ENCODE peak calls at places on chromosomes 1 and 21, in nine cellular contexts. Q, O, X, I, T, S, P, B and E are unnamed samples.

GRCh38 chr1:46556822-46557221 is 5.4 kb upstream of the KNCN start:
- DNase-seq in Q (no peak), O (no peak), X (no peak), I (peak; percentile 54), T (no peak), S (peak; percentile 49), P (peak; percentile 52), B (no peak), E (no peak)

GRCh38 chr1:85134583-85135455 is 66.0 kb downstream of the SYDE2 start:
- DNase-seq in Q (no peak), O (no peak), X (no peak), I (peak; percentile 11), T (no peak), S (peak; percentile 54), P (no peak), B (no peak), E (peak; percentile 50)

GRCh38 chr1:206049293-206049692 is 3.7 kb upstream of the RHEX start:
- DNase-seq in Q (no peak), O (no peak), X (no peak), I (no peak), T (no peak), S (no peak), P (no peak), B (no peak), E (no peak)

GRCh38 chr1:156062189-156062588 is 1.2 kb downstream of the RAB25 start:
- DNase-seq in Q (no peak), O (no peak), X (no peak), I (no peak), T (peak; percentile 57), S (no peak), P (peak; percentile 38), B (peak; percentile 40), E (no peak)

GRCh38 chr1:215661033-215661432 is 93.9 kb downstream of the KCTD3 start:
- DNase-seq in Q (no peak), O (no peak), X (no peak), I (no peak), T (no peak), S (no peak), P (no peak), B (no peak), E (no peak)

GRCh38 chr1:161195171-161195570 is 3.7 kb downstream of the ADAMTS4 start:
- DNase-seq in Q (no peak), O (no peak), X (no peak), I (no peak), T (no peak), S (no peak), P (no peak), B (no peak), E (no peak)

GRCh38 chr21:46295177-46295711 is 9.1 kb downstream of the YBEY start:
- DNase-seq in Q (no peak), O (no peak), X (peak; percentile 28), I (peak; percentile 43), T (peak; percentile 73), S (no peak), P (peak; percentile 46), B (no peak), E (no peak)

GRCh38 chr1:196152975-196153374 is 455.3 kb downstream of the KCNT2 start:
- DNase-seq in Q (no peak), O (no peak), X (no peak), I (peak; percentile 1), T (no peak), S (no peak), P (no peak), B (no peak), E (no peak)

GRCh38 chr1:56576880-56577858 is 2.2 kb downstream of the PLPP3 start:
- DNase-seq in Q (peak; percentile 36), O (no peak), X (peak; percentile 73), I (peak; percentile 67), T (peak; percentile 59), S (peak; percentile 62), P (peak; percentile 24), B (no peak), E (no peak)

GRCh38 chr21:25636727-25637126 is 2.3 kb upstream of the JAM2 start:
- DNase-seq in Q (no peak), O (no peak), X (no peak), I (no peak), T (no peak), S (no peak), P (no peak), B (no peak), E (no peak)

GRCh38 chr1:155218854-155219591 is 10.5 kb downstream of the MTX1 start:
- DNase-seq in Q (peak; percentile 84), O (peak; percentile 67), X (peak; percentile 78), I (peak; percentile 78), T (peak; percentile 84), S (peak; percentile 83), P (peak; percentile 66), B (no peak), E (no peak)

GRCh38 chr1:233172201-233172600 is 123.3 kb downstream of the PCNX2 start:
- DNase-seq in Q (peak; percentile 12), O (no peak), X (no peak), I (peak; percentile 67), T (no peak), S (peak; percentile 47), P (peak; percentile 36), B (no peak), E (peak; percentile 16)

GRCh38 chr1:177943999-177944672 is 25.7 kb downstream of the SEC16B start:
- DNase-seq in Q (no peak), O (no peak), X (no peak), I (peak; percentile 41), T (no peak), S (no peak), P (no peak), B (no peak), E (no peak)

GRCh38 chr21:14630556-14631069 is 84.5 kb upstream of the SAMSN1 start:
- DNase-seq in Q (no peak), O (no peak), X (no peak), I (no peak), T (no peak), S (no peak), P (no peak), B (no peak), E (no peak)

GRCh38 chr1:156444407-156445001 is 56.1 kb downstream of the MEF2D start:
- DNase-seq in Q (no peak), O (no peak), X (peak; percentile 83), I (peak; percentile 27), T (peak; percentile 84), S (no peak), P (peak; percentile 24), B (no peak), E (no peak)

GRCh38 chr21:35971824-35972223 is 88.5 kb downstream of the SETD4 start:
- DNase-seq in Q (no peak), O (no peak), X (no peak), I (no peak), T (no peak), S (no peak), P (no peak), B (no peak), E (no peak)

GRCh38 chr1:79497193-79497773 is 490.8 kb upstream of the ADGRL4 start:
- DNase-seq in Q (no peak), O (no peak), X (peak; percentile 54), I (peak; percentile 57), T (peak; percentile 56), S (peak; percentile 65), P (peak; percentile 29), B (no peak), E (no peak)

DNA sequence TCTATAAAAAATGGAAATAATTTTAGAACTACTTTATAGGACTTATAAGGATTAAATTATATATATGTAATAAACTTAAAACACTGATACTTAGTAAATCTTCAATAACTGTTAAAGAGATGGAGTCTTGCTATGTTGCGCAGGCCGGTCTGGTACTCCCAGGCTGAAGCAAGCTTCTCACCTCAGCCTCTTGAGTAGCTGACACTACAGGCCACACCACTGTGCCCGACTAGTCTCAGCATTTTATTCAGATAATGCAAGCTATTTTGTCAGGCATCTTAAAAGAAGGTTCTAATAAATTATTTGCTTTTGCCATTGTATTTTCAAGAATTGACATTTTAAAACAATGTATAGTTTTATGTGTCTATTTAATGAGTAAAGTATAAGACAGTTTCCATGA is 20.8 kb downstream of the CNST start:
- DNase-seq in Q (no peak), O (no peak), X (no peak), I (no peak), T (no peak), S (no peak), P (no peak), B (no peak), E (no peak)
- H3K4me3 ChIP-seq in Q (no peak overlapping the region), O (no peak overlapping the region), X (no peak overlapping the region), I (no peak overlapping the region), T (no peak overlapping the region), S (no peak overlapping the region), P (no peak overlapping the region), B (no peak overlapping the region), E (no peak overlapping the region)

GRCh38 chr1:82091729-82092128 is 291.0 kb downstream of the ADGRL2 start:
- DNase-seq in Q (peak; percentile 29), O (no peak), X (no peak), I (peak; percentile 51), T (no peak), S (peak; percentile 61), P (peak; percentile 14), B (no peak), E (no peak)
- TF ChIP-seq CTCF in Q (no peak), O (no peak), X (peak; percentile 24), I (peak; percentile 8), T (peak; percentile 71), S (no peak), P (no peak), B (no peak), E (no peak)

DNA sequence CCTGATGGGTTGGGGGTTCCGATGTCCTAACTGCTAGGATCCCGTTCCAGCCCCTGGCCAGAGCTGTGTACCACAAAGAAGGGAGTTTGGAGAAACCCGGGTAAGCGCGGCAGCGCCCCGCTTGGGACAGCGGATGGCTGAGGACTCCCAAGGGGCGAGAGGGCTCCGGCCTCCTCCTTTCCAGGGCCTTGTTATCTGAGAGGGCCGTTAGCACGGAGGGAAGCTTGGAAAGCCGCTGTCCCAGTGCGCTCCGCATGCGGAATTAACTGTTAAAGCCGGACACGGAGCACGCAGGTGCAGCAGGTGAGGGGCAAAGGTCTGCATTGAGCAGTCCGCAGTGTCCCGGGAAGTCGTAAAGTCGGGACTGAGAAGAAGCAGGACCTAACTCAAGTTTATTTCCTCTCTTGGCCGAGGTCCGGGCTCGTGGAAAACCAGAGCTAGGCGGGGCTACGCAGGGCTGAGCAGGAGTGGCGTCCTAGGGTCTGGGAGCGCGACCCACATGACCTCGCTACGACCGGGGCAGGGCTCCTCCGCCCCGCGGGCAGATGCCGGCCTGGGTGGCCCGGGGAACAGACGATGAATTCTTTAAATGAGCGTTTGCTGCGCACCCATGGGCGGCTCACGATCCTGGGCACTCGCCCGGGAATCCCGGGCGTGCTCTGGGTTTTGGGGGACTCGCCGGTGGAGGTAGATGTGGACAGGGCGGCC is 4.5 kb downstream of the LHX4 start:
- DNase-seq in Q (no peak), O (no peak), X (peak; percentile 87), I (no peak), T (peak; percentile 86), S (no peak), P (no peak), B (no peak), E (no peak)
- H3K4me3 ChIP-seq in Q (no peak overlapping the region), O (no peak overlapping the region), X (peak overlapping the region; percentile 29), I (no peak overlapping the region), T (peak overlapping the region; percentile 68), S (no peak overlapping the region), P (no peak overlapping the region), B (peak overlapping the region; percentile 16), E (no peak overlapping the region)

DNA sequence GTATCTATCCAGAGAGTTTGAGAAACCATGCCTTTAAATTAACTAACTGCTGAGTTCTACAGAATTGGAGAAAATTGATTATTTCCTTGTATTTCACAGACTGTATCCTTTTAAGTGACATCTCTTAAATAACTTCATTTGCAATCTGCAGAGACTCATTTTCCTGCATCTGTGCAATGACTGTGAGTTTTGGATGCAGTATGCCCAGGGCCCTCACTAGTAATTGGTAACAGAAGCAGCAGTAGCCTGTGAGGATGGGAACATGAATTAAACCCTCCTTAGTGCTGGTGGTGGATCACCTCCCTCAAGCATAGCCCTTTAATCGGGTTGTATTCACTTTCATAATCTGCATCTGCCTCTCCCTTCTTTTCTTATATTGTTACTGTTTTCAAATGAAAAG is 21.7 kb upstream of the SH3D21 start:
- DNase-seq in Q (no peak), O (no peak), X (no peak), I (no peak), T (no peak), S (no peak), P (no peak), B (no peak), E (no peak)
- TF ChIP-seq CTCF in Q (no peak), O (no peak), X (no peak), I (no peak), T (no peak), S (no peak), P (no peak), B (no peak), E (no peak)